ENCODE peak calls at places on chromosomes 1 and 21, in seven cellular contexts. One of them, this sample, is unnamed.

GRCh38 chr21:29549614-29550013 is 250.9 kb downstream of the BACH1 start:
- DNase-seq in dorsolateral prefrontal cortex: no peak
- DNase-seq in psoas muscle: no peak
- DNase-seq in lung: no peak
- DNase-seq in left ventricle myocardium inferior: no peak
- DNase-seq in body of pancreas: no peak
- DNase-seq in AG10803: no peak
- DNase-seq in this sample: no peak

GRCh38 chr1:232627645-232628334 is 2.1 kb downstream of the SIPA1L2 start:
- DNase-seq in psoas muscle: no peak
- DNase-seq in AG10803: peak; percentile 34
- DNase-seq in lung: no peak
- DNase-seq in dorsolateral prefrontal cortex: no peak
- DNase-seq in left ventricle myocardium inferior: no peak
- DNase-seq in body of pancreas: peak; percentile 36
- DNase-seq in this sample: no peak

GRCh38 chr1:209291715-209292114 is 291.8 kb upstream of the CAMK1G start:
- DNase-seq in body of pancreas: no peak
- DNase-seq in lung: no peak
- DNase-seq in psoas muscle: no peak
- DNase-seq in AG10803: no peak
- DNase-seq in left ventricle myocardium inferior: no peak
- DNase-seq in dorsolateral prefrontal cortex: no peak
- DNase-seq in this sample: no peak

GRCh38 chr1:93733340-93733739 is 51.7 kb upstream of the BCAR3 start:
- DNase-seq in lung: no peak
- DNase-seq in body of pancreas: no peak
- DNase-seq in psoas muscle: no peak
- DNase-seq in left ventricle myocardium inferior: no peak
- DNase-seq in AG10803: no peak
- DNase-seq in dorsolateral prefrontal cortex: no peak
- DNase-seq in this sample: no peak

GRCh38 chr1:209881271-209882018 is 53.7 kb downstream of the UTP25 start:
- DNase-seq in AG10803: no peak
- DNase-seq in psoas muscle: no peak
- DNase-seq in body of pancreas: no peak
- DNase-seq in lung: no peak
- DNase-seq in dorsolateral prefrontal cortex: no peak
- DNase-seq in left ventricle myocardium inferior: no peak
- DNase-seq in this sample: no peak

GRCh38 chr1:31987231-31987630 is 26.4 kb upstream of the KHDRBS1 start:
- DNase-seq in left ventricle myocardium inferior: no peak
- DNase-seq in psoas muscle: no peak
- DNase-seq in AG10803: no peak
- DNase-seq in lung: no peak
- DNase-seq in body of pancreas: no peak
- DNase-seq in dorsolateral prefrontal cortex: no peak
- DNase-seq in this sample: no peak

GRCh38 chr1:46188295-46189030 is 9.8 kb downstream of the POMGNT1 start:
- DNase-seq in lung: peak; percentile 45
- DNase-seq in psoas muscle: no peak
- DNase-seq in AG10803: peak; percentile 51
- DNase-seq in dorsolateral prefrontal cortex: no peak
- DNase-seq in body of pancreas: peak; percentile 53
- DNase-seq in left ventricle myocardium inferior: no peak
- DNase-seq in this sample: no peak

GRCh38 chr1:153842006-153842471 is 66.8 kb downstream of the SLC27A3 start:
- DNase-seq in dorsolateral prefrontal cortex: no peak
- DNase-seq in psoas muscle: no peak
- DNase-seq in AG10803: peak; percentile 8
- DNase-seq in left ventricle myocardium inferior: no peak
- DNase-seq in body of pancreas: no peak
- DNase-seq in lung: no peak
- DNase-seq in this sample: no peak

GRCh38 chr1:49013046-49013445 is 236.4 kb upstream of the BEND5 start:
- DNase-seq in body of pancreas: no peak
- DNase-seq in psoas muscle: no peak
- DNase-seq in dorsolateral prefrontal cortex: no peak
- DNase-seq in AG10803: peak; percentile 42
- DNase-seq in lung: no peak
- DNase-seq in left ventricle myocardium inferior: no peak
- DNase-seq in this sample: no peak

GRCh38 chr1:153465728-153466625 is 5.5 kb upstream of the S100A7 start:
- DNase-seq in AG10803: peak; percentile 16
- DNase-seq in body of pancreas: peak; percentile 41
- DNase-seq in left ventricle myocardium inferior: peak; percentile 36
- DNase-seq in psoas muscle: peak; percentile 75
- DNase-seq in dorsolateral prefrontal cortex: no peak
- DNase-seq in lung: peak; percentile 54
- DNase-seq in this sample: peak; percentile 42

GRCh38 chr1:16120411-16120810 is 35.5 kb downstream of the EPHA2 start:
- DNase-seq in left ventricle myocardium inferior: no peak
- DNase-seq in psoas muscle: no peak
- DNase-seq in dorsolateral prefrontal cortex: no peak
- DNase-seq in lung: no peak
- DNase-seq in AG10803: peak; percentile 36
- DNase-seq in body of pancreas: peak; percentile 14
- DNase-seq in this sample: no peak

GRCh38 chr1:31677949-31678348 is 25.9 kb downstream of the COL16A1 start:
- DNase-seq in left ventricle myocardium inferior: no peak
- DNase-seq in psoas muscle: no peak
- DNase-seq in body of pancreas: no peak
- DNase-seq in AG10803: no peak
- DNase-seq in lung: no peak
- DNase-seq in dorsolateral prefrontal cortex: no peak
- DNase-seq in this sample: no peak

GRCh38 chr1:48870596-48870995 is 93.9 kb upstream of the BEND5 start:
- DNase-seq in left ventricle myocardium inferior: no peak
- DNase-seq in lung: no peak
- DNase-seq in dorsolateral prefrontal cortex: no peak
- DNase-seq in body of pancreas: no peak
- DNase-seq in psoas muscle: no peak
- DNase-seq in AG10803: no peak
- DNase-seq in this sample: no peak

GRCh38 chr21:35222541-35222941 is 173.4 kb upstream of the RUNX1 start:
- DNase-seq in left ventricle myocardium inferior: no peak
- DNase-seq in psoas muscle: no peak
- DNase-seq in lung: no peak
- DNase-seq in AG10803: peak; percentile 22
- DNase-seq in body of pancreas: no peak
- DNase-seq in dorsolateral prefrontal cortex: no peak
- DNase-seq in this sample: no peak

GRCh38 chr1:230743874-230744273 is 3.3 kb upstream of the CAPN9 start:
- DNase-seq in lung: no peak
- DNase-seq in psoas muscle: no peak
- DNase-seq in left ventricle myocardium inferior: no peak
- DNase-seq in body of pancreas: no peak
- DNase-seq in AG10803: no peak
- DNase-seq in dorsolateral prefrontal cortex: no peak
- DNase-seq in this sample: no peak
- TF ChIP-seq CTCF in lung: no peak
- TF ChIP-seq CTCF in psoas muscle: no peak
- TF ChIP-seq CTCF in left ventricle myocardium inferior: no peak
- TF ChIP-seq CTCF in body of pancreas: no peak
- TF ChIP-seq CTCF in AG10803: no peak
- TF ChIP-seq CTCF in dorsolateral prefrontal cortex: no peak
- TF ChIP-seq CTCF in this sample: no peak

DNA sequence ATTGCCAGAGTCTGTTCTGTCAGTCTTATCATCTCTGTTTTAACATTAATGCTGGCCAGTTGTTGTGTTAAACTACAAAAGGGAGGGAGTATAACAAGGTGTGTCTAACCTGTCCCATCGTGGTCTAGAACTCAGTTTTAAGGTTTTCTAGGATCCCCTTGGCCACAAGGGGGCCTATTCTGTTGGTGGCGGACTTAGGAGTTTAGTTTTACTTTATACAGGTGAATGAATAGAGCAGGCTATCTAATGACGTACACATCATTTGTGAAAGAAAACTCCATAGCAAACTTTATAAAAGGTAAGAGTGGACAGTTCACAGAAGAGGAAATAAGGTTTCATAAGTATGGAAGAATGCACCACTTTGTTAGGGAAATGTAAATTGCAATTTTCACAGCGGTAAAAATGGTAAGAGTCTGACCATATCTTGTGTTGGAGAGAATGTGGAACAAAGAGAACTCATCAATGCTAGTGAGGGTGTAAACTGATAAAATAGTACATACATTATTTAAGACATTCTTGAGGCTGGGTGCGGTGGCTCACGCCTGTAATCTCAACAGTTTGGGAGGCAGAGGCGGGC is 2.5 kb upstream of the ATF6 start:
- DNase-seq in left ventricle myocardium inferior: no peak
- DNase-seq in body of pancreas: no peak
- DNase-seq in AG10803: no peak
- DNase-seq in dorsolateral prefrontal cortex: no peak
- DNase-seq in psoas muscle: no peak
- DNase-seq in lung: no peak
- DNase-seq in this sample: no peak
- TF ChIP-seq CTCF in left ventricle myocardium inferior: peak; percentile 42
- TF ChIP-seq CTCF in body of pancreas: peak; percentile 19
- TF ChIP-seq CTCF in AG10803: peak; percentile 52
- TF ChIP-seq CTCF in dorsolateral prefrontal cortex: peak; percentile 5
- TF ChIP-seq CTCF in psoas muscle: peak; percentile 23
- TF ChIP-seq CTCF in lung: no peak
- TF ChIP-seq CTCF in this sample: peak; percentile 60

GRCh38 chr1:101974599-101975225 is 22.0 kb downstream of the OLFM3 start:
- DNase-seq in lung: no peak
- DNase-seq in AG10803: no peak
- DNase-seq in body of pancreas: no peak
- DNase-seq in left ventricle myocardium inferior: no peak
- DNase-seq in psoas muscle: no peak
- DNase-seq in dorsolateral prefrontal cortex: no peak
- DNase-seq in this sample: no peak

GRCh38 chr1:101967871-101968270 is 28.9 kb downstream of the OLFM3 start:
- DNase-seq in lung: no peak
- DNase-seq in body of pancreas: no peak
- DNase-seq in AG10803: no peak
- DNase-seq in psoas muscle: no peak
- DNase-seq in dorsolateral prefrontal cortex: no peak
- DNase-seq in left ventricle myocardium inferior: no peak
- DNase-seq in this sample: no peak

GRCh38 chr1:101975371-101975770 is 21.4 kb downstream of the OLFM3 start:
- DNase-seq in lung: no peak
- DNase-seq in left ventricle myocardium inferior: no peak
- DNase-seq in psoas muscle: no peak
- DNase-seq in AG10803: no peak
- DNase-seq in body of pancreas: no peak
- DNase-seq in dorsolateral prefrontal cortex: no peak
- DNase-seq in this sample: no peak

GRCh38 chr1:101976161-101976560 is 20.6 kb downstream of the OLFM3 start:
- DNase-seq in lung: no peak
- DNase-seq in body of pancreas: no peak
- DNase-seq in dorsolateral prefrontal cortex: no peak
- DNase-seq in psoas muscle: no peak
- DNase-seq in AG10803: no peak
- DNase-seq in left ventricle myocardium inferior: no peak
- DNase-seq in this sample: no peak

GRCh38 chr1:101971309-101971708 is 25.4 kb downstream of the OLFM3 start:
- DNase-seq in psoas muscle: no peak
- DNase-seq in body of pancreas: no peak
- DNase-seq in left ventricle myocardium inferior: no peak
- DNase-seq in dorsolateral prefrontal cortex: no peak
- DNase-seq in lung: no peak
- DNase-seq in AG10803: no peak
- DNase-seq in this sample: no peak
- TF ChIP-seq CTCF in psoas muscle: no peak
- TF ChIP-seq CTCF in body of pancreas: no peak
- TF ChIP-seq CTCF in left ventricle myocardium inferior: no peak
- TF ChIP-seq CTCF in dorsolateral prefrontal cortex: peak; percentile 12
- TF ChIP-seq CTCF in lung: no peak
- TF ChIP-seq CTCF in AG10803: no peak
- TF ChIP-seq CTCF in this sample: peak; percentile 36

GRCh38 chr21:43467785-43468184 is 40.9 kb upstream of the SIK1 start:
- DNase-seq in dorsolateral prefrontal cortex: no peak
- DNase-seq in lung: no peak
- DNase-seq in AG10803: no peak
- DNase-seq in psoas muscle: peak; percentile 22
- DNase-seq in body of pancreas: no peak
- DNase-seq in left ventricle myocardium inferior: no peak
- DNase-seq in this sample: no peak
- TF ChIP-seq CTCF in dorsolateral prefrontal cortex: no peak
- TF ChIP-seq CTCF in lung: no peak
- TF ChIP-seq CTCF in AG10803: no peak
- TF ChIP-seq CTCF in psoas muscle: no peak
- TF ChIP-seq CTCF in body of pancreas: no peak
- TF ChIP-seq CTCF in left ventricle myocardium inferior: no peak
- TF ChIP-seq CTCF in this sample: no peak

GRCh38 chr1:171081220-171081993 is 9.3 kb upstream of the FMO3 start:
- DNase-seq in lung: no peak
- DNase-seq in left ventricle myocardium inferior: no peak
- DNase-seq in AG10803: peak; percentile 66
- DNase-seq in dorsolateral prefrontal cortex: no peak
- DNase-seq in body of pancreas: no peak
- DNase-seq in psoas muscle: no peak
- DNase-seq in this sample: no peak
- TF ChIP-seq CTCF in lung: no peak
- TF ChIP-seq CTCF in left ventricle myocardium inferior: peak; percentile 68
- TF ChIP-seq CTCF in AG10803: peak; percentile 56
- TF ChIP-seq CTCF in dorsolateral prefrontal cortex: peak; percentile 57
- TF ChIP-seq CTCF in body of pancreas: peak; percentile 43
- TF ChIP-seq CTCF in psoas muscle: peak; percentile 35
- TF ChIP-seq CTCF in this sample: peak; percentile 62

This sample was measured in progenitor cell of endocrine pancreas.